ENCODE peak calls at places on chromosomes 13 and 19, in eight cellular contexts. J is stimulated activated CD4-positive, alpha-beta T cell treated with anti-CD3 and anti-CD28 coated beads, TNF-alpha, amount 100 ng/mL, for 4 hours; H is non-pigmented ciliary epithelial cell; R is esophagus squamous epithelium; Q is OCI-LY7; C is activated T-helper 1 cell treated with anti-CD3 and anti-CD28 coated beads, Interleukin-12 subunit alpha, Interleukin-12 subunit beta, Interleukin-2, Interleukin-4 antibody, amounts not matched to agents 30 ng/mL and 10 ng/mL and 1 ng/mL, durations not matched to agents 14 hours and 24 hours and 36 hours; P is neuronal stem cell; S is mucosa of descending colon. M is an unnamed sample.

GRCh38 chr19:18773682-18774081 is 17.4 kb downstream of the COMP start:
- DNase-seq in J (no peak), C (no peak), R (no peak), P (no peak), Q (no peak), S (no peak), H (no peak), M (no peak)

GRCh38 chr13:29925457-29925856 is 75.0 kb upstream of the UBL3 start:
- DNase-seq in J (no peak), C (no peak), R (peak), H (peak), S (no peak), P (no peak), Q (no peak), M (peak)

GRCh38 chr19:42206871-42207755 is 10.4 kb downstream of the DEDD2 start:
- DNase-seq in Q (no peak), P (no peak), H (no peak), J (no peak), S (peak), C (no peak), R (no peak), M (no peak)

GRCh38 chr19:49094505-49095482 is 9.5 kb downstream of the SNRNP70 start:
- DNase-seq in C (no peak), Q (no peak), J (no peak), R (no peak), P (no peak), S (no peak), H (no peak), M (no peak)

GRCh38 chr13:58343081-58343480 is 711.5 kb downstream of the PCDH17 start:
- DNase-seq in C (no peak), H (no peak), R (no peak), P (no peak), S (no peak), Q (no peak), J (no peak), M (no peak)

GRCh38 chr19:33660426-33661160 is 38.8 kb downstream of the CHST8 start:
- DNase-seq in R (no peak), C (no peak), J (no peak), S (no peak), Q (no peak), H (no peak), P (no peak), M (no peak)

GRCh38 chr19:6970478-6970877 is 50.8 kb downstream of the MBD3L2B start:
- DNase-seq in P (no peak), C (no peak), S (no peak), R (no peak), H (no peak), J (no peak), Q (peak), M (no peak)

GRCh38 chr13:32852568-32852967 is 163.7 kb upstream of the KL start:
- DNase-seq in J (no peak), R (no peak), P (no peak), C (no peak), H (no peak), Q (no peak), S (no peak), M (no peak)

GRCh38 chr19:8655340-8655709 is 24.9 kb downstream of the NFILZ start:
- DNase-seq in Q (peak), J (no peak), P (no peak), C (no peak), H (no peak), S (no peak), R (no peak), M (no peak)

GRCh38 chr19:50896591-50897190 is 14.5 kb downstream of the KLK4 start:
- DNase-seq in J (no peak), P (no peak), Q (peak), C (no peak), S (no peak), R (no peak), H (peak), M (peak)

GRCh38 chr13:45850020-45850613 is 1.4 kb downstream of the SIAH3 start:
- DNase-seq in H (no peak), Q (no peak), C (no peak), R (no peak), S (no peak), P (no peak), J (no peak), M (no peak)

GRCh38 chr13:39036212-39036611 is 1.7 kb downstream of the PROSER1 start:
- DNase-seq in R (no peak), P (no peak), J (no peak), C (no peak), H (no peak), Q (peak), S (no peak), M (no peak)

GRCh38 chr19:3404324-3405260 is 38.2 kb downstream of the NFIC start:
- DNase-seq in P (no peak), H (peak), J (no peak), Q (no peak), R (no peak), C (no peak), S (peak), M (no peak)

GRCh38 chr13:71374471-71375041 is 492.4 kb downstream of the DACH1 start:
- DNase-seq in C (no peak), R (no peak), P (no peak), J (no peak), Q (no peak), S (no peak), H (no peak), M (no peak)

GRCh38 chr13:67308004-67308772 is 78.1 kb upstream of the PCDH9 start:
- DNase-seq in J (no peak), C (no peak), P (no peak), H (no peak), S (no peak), R (no peak), Q (no peak), M (no peak)

GRCh38 chr19:6464070-6464873 is at the start of gene CRB3:
- DNase-seq in H (no peak), Q (no peak), C (no peak), R (no peak), S (peak), J (peak), P (no peak), M (peak)

GRCh38 chr13:75587679-75588078 is 38.1 kb downstream of the UCHL3 start:
- DNase-seq in J (no peak), S (no peak), C (no peak), Q (no peak), R (no peak), H (no peak), P (no peak), M (no peak)

GRCh38 chr13:110008816-110009215 is 222.4 kb upstream of the IRS2 start:
- DNase-seq in J (no peak), Q (no peak), S (no peak), R (no peak), C (no peak), P (no peak), H (no peak), M (no peak)

GRCh38 chr19:29119582-29119981 is 93.4 kb downstream of the UQCRFS1 start:
- DNase-seq in R (no peak), P (no peak), C (no peak), H (no peak), J (no peak), Q (no peak), S (no peak), M (no peak)

GRCh38 chr13:20090349-20090748 is 70.5 kb downstream of the GJA3 start:
- DNase-seq in C (no peak), R (no peak), P (no peak), J (no peak), S (no peak), Q (no peak), H (no peak), M (no peak)

GRCh38 chr13:31431722-31432137 is 232.0 kb downstream of the B3GLCT start:
- DNase-seq in C (peak), R (no peak), J (peak), S (no peak), Q (peak), H (no peak), P (peak), M (no peak)

GRCh38 chr19:11949201-11949600 is 15.6 kb upstream of the ZNF763 start:
- DNase-seq in Q (no peak), J (no peak), C (no peak), R (no peak), H (no peak), S (no peak), P (no peak), M (no peak)

GRCh38 chr13:101265934-101266333 is 150.4 kb downstream of the NALCN start:
- DNase-seq in C (no peak), S (no peak), P (no peak), R (no peak), H (no peak), Q (no peak), J (no peak), M (no peak)

GRCh38 chr13:113110048-113110851 is 4.7 kb downstream of the F7 start:
- DNase-seq in R (no peak), S (peak), J (peak), C (no peak), P (no peak), H (no peak), Q (no peak), M (no peak)

GRCh38 chr19:371501-372160 is 27.0 kb upstream of the MIER2 start:
- DNase-seq in P (no peak), Q (peak), H (no peak), S (no peak), J (no peak), R (no peak), C (no peak), M (no peak)

GRCh38 chr13:108082481-108082880 is 132.9 kb downstream of the LIG4 start:
- DNase-seq in H (no peak), Q (no peak), S (no peak), P (no peak), C (no peak), J (no peak), R (no peak), M (no peak)

GRCh38 chr19:3358919-3359849 is 7.2 kb upstream of the NFIC start:
- DNase-seq in C (peak), S (peak), H (no peak), R (no peak), P (no peak), J (peak), Q (peak), M (peak)

GRCh38 chr19:50481351-50482149 is 4.9 kb upstream of the GARIN5A start:
- DNase-seq in Q (no peak), J (no peak), R (no peak), P (no peak), S (peak), H (no peak), C (no peak), M (no peak)

GRCh38 chr19:39375929-39376328 is 15.0 kb downstream of the PAF1 start:
- DNase-seq in Q (no peak), C (no peak), J (no peak), H (no peak), R (no peak), P (no peak), S (no peak), M (no peak)

GRCh38 chr13:21657538-21657937 is 13.3 kb upstream of the FGF9 start:
- DNase-seq in C (no peak), S (no peak), H (peak), R (no peak), P (no peak), J (no peak), Q (no peak), M (no peak)

GRCh38 chr13:20526664-20527063 is 1.0 kb upstream of the CRYL1 start:
- DNase-seq in R (no peak), J (no peak), C (no peak), H (no peak), P (no peak), S (no peak), Q (no peak), M (no peak)

GRCh38 chr19:14073232-14073924 is 792 bp downstream of the MISP3 start:
- DNase-seq in P (peak), R (no peak), H (no peak), C (peak), J (peak), S (peak), Q (peak), M (peak)

M was measured in NCI-H774.